ENCODE peak calls at places on chromosome 18, in six cellular contexts. I is posterior cingulate gyrus; V is CD8-positive, alpha-beta memory T cell; Q is stimulated activated CD4-positive, alpha-beta T cell treated with anti-CD3 and anti-CD28 coated beads, Interleukin-1b, Interleukin-23, amount 100 ng/mL, for 4 hours; M is fibroblast of mammary gland; Z is GM03348. X is an unnamed sample.
A peak's percentile ranks its signal among the peaks of the same experiment; 100 is the strongest.

GRCh38 chr18:75125359-75126331 is 83.3 kb downstream of the PTGR3 start:
- DNase-seq in V (no peak), Q (no peak), Z (peak; percentile 37), M (no peak), I (no peak), X (no peak)

GRCh38 chr18:79738041-79738461 is 58.4 kb downstream of the CTDP1 start:
- DNase-seq in I (no peak), M (no peak), Q (no peak), V (peak; percentile 30), Z (no peak), X (no peak)

GRCh38 chr18:48790869-48791635 is 159.7 kb downstream of the SMAD7 start:
- DNase-seq in I (no peak), Z (no peak), V (no peak), Q (no peak), M (no peak), X (no peak)

GRCh38 chr18:13112982-13113381 is 105.6 kb upstream of the LDLRAD4 start:
- DNase-seq in Z (peak; percentile 67), V (peak; percentile 51), M (peak; percentile 39), I (peak; percentile 70), Q (no peak), X (peak; percentile 66)

GRCh38 chr18:48891721-48892120 is 59.0 kb downstream of the SMAD7 start:
- DNase-seq in I (no peak), Z (no peak), Q (no peak), M (no peak), V (no peak), X (no peak)

GRCh38 chr18:75203456-75204261 is 5.3 kb downstream of the PTGR3 start:
- DNase-seq in Q (no peak), Z (no peak), V (no peak), I (no peak), M (no peak), X (peak; percentile 36)

GRCh38 chr18:23627325-23627724 is 35.4 kb downstream of the ANKRD29 start:
- DNase-seq in I (no peak), Z (no peak), V (no peak), Q (no peak), M (peak; percentile 90), X (peak; percentile 67)

GRCh38 chr18:23636041-23636399 is 26.7 kb downstream of the ANKRD29 start:
- DNase-seq in Q (no peak), I (no peak), V (no peak), Z (no peak), M (no peak), X (no peak)

GRCh38 chr18:11516988-11517630 is 92.3 kb upstream of the SLC35G4 start:
- DNase-seq in I (no peak), V (no peak), M (peak; percentile 38), Q (no peak), Z (no peak), X (no peak)

GRCh38 chr18:62033756-62034155 is 140.9 kb upstream of the RNF152 start:
- DNase-seq in M (peak; percentile 15), Q (no peak), Z (no peak), V (no peak), I (no peak), X (no peak)

GRCh38 chr18:79528296-79528695 is 132.6 kb downstream of the NFATC1 start:
- DNase-seq in M (no peak), Z (no peak), Q (no peak), V (peak; percentile 39), I (no peak), X (no peak)

GRCh38 chr18:21085579-21086161 is 25.9 kb downstream of the ROCK1 start:
- DNase-seq in I (no peak), Z (no peak), V (no peak), Q (no peak), M (no peak), X (no peak)

GRCh38 chr18:38961880-38962279 is 1396.3 kb upstream of the CELF4 start:
- DNase-seq in M (no peak), I (no peak), Q (no peak), Z (no peak), V (no peak), X (no peak)

GRCh38 chr18:74493689-74494088 is 2.5 kb upstream of the CNDP2 start:
- DNase-seq in M (peak; percentile 63), V (peak; percentile 82), I (peak; percentile 52), Z (no peak), Q (no peak), X (no peak)

GRCh38 chr18:25016666-25017065 is 335.3 kb downstream of the ZNF521 start:
- DNase-seq in V (peak; percentile 47), M (no peak), Q (no peak), I (no peak), Z (no peak), X (no peak)

GRCh38 chr18:77702686-77703085 is 453.0 kb downstream of the GALR1 start:
- DNase-seq in V (no peak), I (peak; percentile 29), Q (no peak), M (peak; percentile 33), Z (no peak), X (no peak)

GRCh38 chr18:63071566-63072175 is 247.9 kb downstream of the BCL2 start:
- DNase-seq in Z (no peak), Q (no peak), I (no peak), V (no peak), M (no peak), X (no peak)

GRCh38 chr18:23710068-23710527 is 20.8 kb downstream of the LAMA3 start:
- DNase-seq in Q (no peak), M (peak; percentile 60), I (no peak), Z (no peak), V (no peak), X (no peak)

GRCh38 chr18:31497711-31498449 is at the start of gene DSG2:
- DNase-seq in I (no peak), Q (peak; percentile 5), M (peak; percentile 8), Z (peak; percentile 52), V (no peak), X (peak; percentile 10)

GRCh38 chr18:13934676-13935075 is 19.3 kb upstream of the MC2R start:
- DNase-seq in V (no peak), M (no peak), Z (no peak), I (no peak), Q (no peak), X (no peak)

GRCh38 chr18:69758458-69758857 is 189.2 kb downstream of the CD226 start:
- DNase-seq in Q (no peak), Z (peak; percentile 39), M (peak; percentile 62), V (no peak), I (no peak), X (peak; percentile 6)

GRCh38 chr18:46321954-46322353 is 217.8 kb downstream of the HAUS1 start:
- DNase-seq in I (no peak), Q (no peak), V (no peak), M (no peak), Z (no peak), X (no peak)

GRCh38 chr18:26804474-26804873 is 61.0 kb downstream of the AQP4 start:
- DNase-seq in Q (no peak), M (no peak), V (no peak), Z (no peak), I (no peak), X (no peak)

GRCh38 chr18:13612111-13612997 is 114.0 kb downstream of the FAM210A start:
- DNase-seq in M (no peak), Z (peak; percentile 32), V (peak; percentile 94), I (peak; percentile 67), Q (peak; percentile 37), X (no peak)

GRCh38 chr18:2874765-2875164 is 28.0 kb downstream of the EMILIN2 start:
- DNase-seq in M (no peak), Q (no peak), Z (no peak), V (no peak), I (no peak), X (no peak)

GRCh38 chr18:46428368-46428767 is 228.7 kb downstream of the LOXHD1 start:
- DNase-seq in I (no peak), Q (no peak), Z (no peak), V (no peak), M (no peak), X (no peak)

GRCh38 chr18:59345556-59345955 is 13.5 kb downstream of the LMAN1 start:
- DNase-seq in Q (no peak), I (no peak), M (peak; percentile 36), V (no peak), Z (no peak), X (no peak)

X was measured in AG08396.